ENCODE peak calls at places on chromosomes 5 and 9, in seven cellular contexts. W, J, M, N, A, C and V are unnamed samples.

GRCh38 chr9:2241461-2241874 is 226.3 kb downstream of the SMARCA2 start:
- DNase-seq in J (peak; percentile 45), N (peak; percentile 89), C (peak; percentile 31), M (peak; percentile 34), A (peak; percentile 31), W (peak; percentile 23), V (no peak)

GRCh38 chr5:123088031-123088805 is 823 bp upstream of the PRDM6 start:
- DNase-seq in W (no peak), M (no peak), J (no peak), N (no peak), C (no peak), A (peak; percentile 36), V (peak; percentile 25)

GRCh38 chr5:14663734-14664269 is 716 bp upstream of the OTULIN start:
- DNase-seq in M (no peak), C (no peak), N (no peak), A (peak; percentile 23), W (peak; percentile 19), J (no peak), V (no peak)

GRCh38 chr9:113590991-113591898 is 127.7 kb downstream of the RGS3 start:
- DNase-seq in A (peak; percentile 87), J (peak; percentile 85), M (peak; percentile 84), C (no peak), N (peak; percentile 84), W (peak; percentile 85), V (peak; percentile 75)

GRCh38 chr9:132546148-132547051 is 36.0 kb upstream of the BARHL1 start:
- DNase-seq in N (peak; percentile 4), M (peak; percentile 45), J (peak; percentile 23), C (no peak), A (peak; percentile 41), W (peak; percentile 25), V (peak; percentile 59)

GRCh38 chr9:138022121-138022741 is 144.6 kb downstream of the CACNA1B start:
- DNase-seq in A (peak; percentile 70), M (no peak), W (no peak), J (no peak), N (no peak), C (no peak), V (peak; percentile 24)

GRCh38 chr9:90936380-90936779 is 134.8 kb downstream of the SYK start:
- DNase-seq in J (no peak), N (no peak), M (no peak), W (no peak), A (no peak), C (no peak), V (no peak)

GRCh38 chr5:58969795-58970194 is 386.9 kb downstream of the RAB3C start:
- DNase-seq in J (no peak), A (no peak), N (no peak), W (no peak), M (no peak), C (no peak), V (no peak)

GRCh38 chr9:7149258-7149657 is 391.5 kb downstream of the KDM4C start:
- DNase-seq in W (no peak), M (no peak), C (no peak), A (no peak), J (no peak), N (no peak), V (no peak)

GRCh38 chr5:55308254-55308836 is 556 bp downstream of the MTREX start:
- DNase-seq in M (no peak), J (no peak), A (peak; percentile 8), W (peak; percentile 7), C (no peak), N (peak; percentile 41), V (peak; percentile 4)

GRCh38 chr5:158326241-158326640 is 467.3 kb upstream of the CLINT1 start:
- DNase-seq in C (no peak), N (no peak), M (no peak), W (no peak), A (no peak), J (no peak), V (no peak)

GRCh38 chr5:40376566-40376965 is 303.1 kb upstream of the PTGER4 start:
- DNase-seq in A (no peak), W (no peak), M (no peak), N (no peak), J (no peak), C (no peak), V (no peak)

GRCh38 chr9:128408963-128409431 is 11.7 kb upstream of the CERCAM start:
- DNase-seq in W (no peak), A (no peak), N (no peak), C (no peak), J (no peak), M (no peak), V (no peak)

GRCh38 chr9:135363556-135363955 is 116.0 kb upstream of the PPP1R26 start:
- DNase-seq in W (no peak), N (no peak), C (no peak), A (no peak), J (no peak), M (no peak), V (no peak)

GRCh38 chr9:128114326-128115186 is 13.0 kb downstream of the PTGES2 start:
- DNase-seq in W (no peak), C (no peak), N (no peak), J (no peak), A (peak; percentile 14), M (no peak), V (no peak)

GRCh38 chr9:126916909-126917308 is 2.3 kb downstream of the RALGPS1 start:
- DNase-seq in C (no peak), J (no peak), N (no peak), A (no peak), M (no peak), W (no peak), V (no peak)

GRCh38 chr5:143569722-143570567 is 166.5 kb upstream of the NR3C1 start:
- DNase-seq in N (no peak), J (no peak), W (no peak), C (no peak), A (no peak), M (no peak), V (no peak)

GRCh38 chr5:129904667-129905466 is 602 bp downstream of the CHSY3 start:
- DNase-seq in A (peak; percentile 28), C (no peak), N (peak; percentile 25), M (peak; percentile 18), W (peak; percentile 18), J (peak; percentile 19), V (peak; percentile 21)

GRCh38 chr5:4976918-4977317 is 163.2 kb upstream of the ADAMTS16 start:
- DNase-seq in N (no peak), J (no peak), A (no peak), C (no peak), M (no peak), W (no peak), V (no peak)

GRCh38 chr9:136093995-136094881 is 851 bp downstream of the NACC2 start:
- DNase-seq in M (no peak), W (peak; percentile 85), C (no peak), N (peak; percentile 68), A (peak; percentile 82), J (peak; percentile 83), V (peak; percentile 69)

GRCh38 chr5:470961-471749 is 28.2 kb downstream of the EXOC3 start:
- DNase-seq in A (no peak), C (no peak), N (no peak), J (peak; percentile 14), M (no peak), W (no peak), V (no peak)

GRCh38 chr5:57207681-57208080 is 33.8 kb downstream of the GPBP1 start:
- DNase-seq in M (no peak), W (peak; percentile 79), A (no peak), C (no peak), N (no peak), J (peak; percentile 65), V (no peak)

GRCh38 chr5:60701317-60701988 is 1.5 kb upstream of the DEPDC1B start:
- DNase-seq in A (no peak), J (no peak), M (no peak), N (no peak), W (no peak), C (no peak), V (peak; percentile 65)

GRCh38 chr5:60700347-60700815 is 415 bp upstream of the DEPDC1B start:
- DNase-seq in A (no peak), N (peak; percentile 36), M (no peak), C (no peak), W (no peak), J (no peak), V (no peak)

GRCh38 chr5:60698316-60698715 is 1.6 kb downstream of the DEPDC1B start:
- DNase-seq in A (no peak), N (no peak), J (no peak), C (no peak), M (no peak), W (no peak), V (no peak)

GRCh38 chr5:60703944-60704343 is 4.0 kb upstream of the DEPDC1B start:
- DNase-seq in J (no peak), N (no peak), W (no peak), M (no peak), A (no peak), C (no peak), V (peak; percentile 41)

GRCh38 chr5:60699549-60700346 is at the start of gene DEPDC1B:
- DNase-seq in A (peak; percentile 87), C (peak; percentile 62), M (peak; percentile 82), N (peak; percentile 88), W (peak; percentile 84), J (peak; percentile 86), V (peak; percentile 94)
- TF ChIP-seq CTCF in A (no peak), C (peak; percentile 37), M (peak; percentile 56), N (peak; percentile 41), W (no peak), J (peak; percentile 23), V (no peak)

GRCh38 chr5:132684922-132685720 is 11.3 kb downstream of the IL4 start:
- DNase-seq in W (no peak), M (no peak), C (no peak), N (no peak), A (no peak), J (no peak), V (no peak)
- TF ChIP-seq CTCF in W (no peak), M (no peak), C (no peak), N (no peak), A (no peak), J (no peak), V (no peak)

GRCh38 chr5:67050125-67050524 is 146.5 kb downstream of the CD180 start:
- DNase-seq in M (no peak), J (no peak), W (no peak), N (no peak), A (no peak), C (no peak), V (no peak)

GRCh38 chr5:67052034-67052433 is 144.6 kb downstream of the CD180 start:
- DNase-seq in M (no peak), N (peak; percentile 34), J (no peak), C (no peak), W (no peak), A (no peak), V (no peak)

GRCh38 chr5:67050635-67051034 is 146.0 kb downstream of the CD180 start:
- DNase-seq in C (no peak), W (no peak), M (no peak), N (peak; percentile 16), A (no peak), J (no peak), V (no peak)

GRCh38 chr5:67051164-67051563 is 145.4 kb downstream of the CD180 start:
- DNase-seq in C (no peak), W (no peak), N (no peak), M (no peak), J (no peak), A (no peak), V (no peak)

GRCh38 chr5:67053229-67053628 is 143.4 kb downstream of the CD180 start:
- DNase-seq in C (no peak), A (no peak), M (no peak), N (no peak), W (no peak), J (no peak), V (no peak)
- TF ChIP-seq CTCF in C (no peak), A (no peak), M (no peak), N (no peak), W (no peak), J (no peak), V (no peak)

GRCh38 chr9:5480919-5481743 is 29.2 kb upstream of the PDCD1LG2 start:
- DNase-seq in A (no peak), N (no peak), W (no peak), M (no peak), C (no peak), J (no peak), V (no peak)
- TF ChIP-seq CTCF in A (no peak), N (peak; percentile 23), W (no peak), M (peak; percentile 16), C (no peak), J (no peak), V (no peak)